ENCODE peak calls at places on chromosomes 2 and 18, in four cellular contexts. J is K562, U is H1, B is SK-N-SH. L is an unnamed sample.

GRCh38 chr2:225113356-225114015 is 71.2 kb upstream of the DOCK10 start:
- DNase-seq in J (no peak), U (no peak), B (no peak), L (no peak)

GRCh38 chr2:20474757-20475566 is 28.1 kb downstream of the RHOB start:
- DNase-seq in J (no peak), U (no peak), B (no peak), L (no peak)

GRCh38 chr2:239824051-239824694 is 201.0 kb downstream of the NDUFA10 start:
- DNase-seq in J (peak; percentile 24), U (peak; percentile 41), B (peak; percentile 11), L (peak; percentile 65)

GRCh38 chr2:199955007-199955338 is 318 bp downstream of the TYW5 start:
- DNase-seq in J (no peak), U (no peak), B (no peak), L (no peak)

GRCh38 chr2:127707890-127708648 is 6.8 kb downstream of the SFT2D3 start:
- DNase-seq in J (no peak), U (no peak), B (no peak), L (no peak)

GRCh38 chr2:22912398-22912797 is 472.6 kb upstream of the KLHL29 start:
- DNase-seq in J (no peak), U (no peak), B (peak; percentile 27), L (no peak)

GRCh38 chr2:33363599-33364300 is 112.7 kb upstream of the RASGRP3 start:
- DNase-seq in J (no peak), U (no peak), B (no peak), L (no peak)

GRCh38 chr18:63763831-63764600 is 11.2 kb upstream of the SERPINB7 start:
- DNase-seq in J (no peak), U (no peak), B (no peak), L (no peak)

GRCh38 chr2:11213090-11213638 is 57.9 kb downstream of the SLC66A3 start:
- DNase-seq in J (no peak), U (no peak), B (no peak), L (no peak)

GRCh38 chr2:119225084-119225864 is 1.6 kb downstream of the STEAP3 start:
- DNase-seq in J (peak; percentile 50), U (no peak), B (no peak), L (no peak)

GRCh38 chr2:105235388-105236059 is 6.0 kb upstream of the GPR45 start:
- DNase-seq in J (peak; percentile 57), U (peak; percentile 82), B (peak; percentile 72), L (peak; percentile 88)

GRCh38 chr2:40304340-40304739 is 147.6 kb downstream of the SLC8A1 start:
- DNase-seq in J (no peak), U (no peak), B (no peak), L (peak; percentile 19)

GRCh38 chr2:231611273-231612198 is 18.9 kb downstream of the TEX44 start:
- DNase-seq in J (peak; percentile 65), U (no peak), B (no peak), L (peak; percentile 63)

GRCh38 chr2:241617431-241618154 is 19.4 kb downstream of the THAP4 start:
- DNase-seq in J (no peak), U (no peak), B (peak; percentile 45), L (no peak)

GRCh38 chr2:29401994-29402393 is 286.8 kb downstream of the CLIP4 start:
- DNase-seq in J (no peak), U (no peak), B (peak; percentile 48), L (no peak)

GRCh38 chr2:219656523-219656922 is 29.1 kb downstream of the SLC4A3 start:
- DNase-seq in J (no peak), U (no peak), B (no peak), L (no peak)

GRCh38 chr2:11679016-11679415 is 9.0 kb upstream of the NTSR2 start:
- DNase-seq in J (no peak), U (no peak), B (no peak), L (no peak)

GRCh38 chr18:28794459-28795245 is 617.7 kb upstream of the CDH2 start:
- DNase-seq in J (no peak), U (no peak), B (no peak), L (no peak)

GRCh38 chr2:21163213-21163612 is 39.4 kb downstream of the TDRD15 start:
- DNase-seq in J (no peak), U (no peak), B (no peak), L (no peak)

GRCh38 chr2:213187386-213187785 is 36.0 kb upstream of the IKZF2 start:
- DNase-seq in J (no peak), U (no peak), B (no peak), L (no peak)

GRCh38 chr18:57887984-57888383 is 84.9 kb upstream of the ATP8B1 start:
- DNase-seq in J (no peak), U (no peak), B (no peak), L (no peak)

GRCh38 chr2:17303054-17303453 is 215.2 kb downstream of the RAD51AP2 start:
- DNase-seq in J (no peak), U (no peak), B (no peak), L (no peak)

GRCh38 chr2:36413218-36413617 is 57.6 kb downstream of the CRIM1 start:
- DNase-seq in J (no peak), U (no peak), B (no peak), L (no peak)

GRCh38 chr18:44679912-44680270 is 797 bp upstream of the SETBP1 start:
- DNase-seq in J (no peak), U (no peak), B (peak; percentile 82), L (peak; percentile 38)

GRCh38 chr2:25279091-25279651 is 62.6 kb downstream of the DNMT3A start:
- DNase-seq in J (no peak), U (no peak), B (no peak), L (no peak)

GRCh38 chr2:146239392-146240135 is 1605.3 kb upstream of the ACVR2A start:
- DNase-seq in J (no peak), U (no peak), B (no peak), L (no peak)

GRCh38 chr2:72676341-72677025 is 149.3 kb downstream of the EXOC6B start:
- DNase-seq in J (no peak), U (no peak), B (no peak), L (no peak)

GRCh38 chr2:229445501-229446294 is 174.6 kb upstream of the PID1 start:
- DNase-seq in J (no peak), U (no peak), B (no peak), L (no peak)

GRCh38 chr2:229443869-229444268 is 172.8 kb upstream of the PID1 start:
- DNase-seq in J (no peak), U (no peak), B (no peak), L (no peak)

GRCh38 chr2:229443141-229443540 is 172.1 kb upstream of the PID1 start:
- DNase-seq in J (no peak), U (no peak), B (no peak), L (no peak)

GRCh38 chr2:229446316-229446715 is 175.2 kb upstream of the PID1 start:
- DNase-seq in J (no peak), U (no peak), B (no peak), L (no peak)

GRCh38 chr2:229445013-229445412 is 173.9 kb upstream of the PID1 start:
- DNase-seq in J (no peak), U (peak; percentile 13), B (no peak), L (no peak)
- TF ChIP-seq TEAD4 in J (no peak), U (no peak), B (peak; percentile 30), L (no peak)

GRCh38 chr2:80242355-80242910 is 62.1 kb downstream of the LRRTM1 start:
- DNase-seq in J (no peak), U (no peak), B (peak; percentile 4), L (no peak)

GRCh38 chr2:80233333-80233732 is 71.2 kb downstream of the LRRTM1 start:
- DNase-seq in J (no peak), U (no peak), B (peak; percentile 50), L (no peak)

GRCh38 chr2:80238692-80239469 is 65.7 kb downstream of the LRRTM1 start:
- DNase-seq in J (peak; percentile 61), U (no peak), B (peak; percentile 24), L (peak; percentile 69)
- TF ChIP-seq TEAD4 in J (no peak), U (no peak), B (no peak), L (no peak)

GRCh38 chr18:80253236-80253635 is 5.9 kb upstream of the PARD6G start:
- DNase-seq in J (no peak), U (no peak), B (no peak), L (no peak)
- TF ChIP-seq TEAD4 in J (no peak), U (no peak), B (no peak), L (no peak)

GRCh38 chr2:107325983-107326786 is 440.2 kb upstream of the ST6GAL2 start:
- DNase-seq in J (no peak), U (no peak), B (no peak), L (no peak)
- TF ChIP-seq TEAD4 in J (no peak), U (no peak), B (no peak), L (no peak)

GRCh38 chr2:43773876-43774613 is at the start of gene DYNC2LI1:
- DNase-seq in J (peak; percentile 86), U (peak; percentile 53), B (peak; percentile 91), L (peak; percentile 92)

GRCh38 chr2:43774617-43775016 is 778 bp downstream of the DYNC2LI1 start:
- DNase-seq in J (no peak), U (no peak), B (peak; percentile 14), L (no peak)

GRCh38 chr2:43776317-43776716 is 2.5 kb downstream of the DYNC2LI1 start:
- DNase-seq in J (no peak), U (no peak), B (no peak), L (no peak)

GRCh38 chr2:43777306-43777926 is 3.6 kb downstream of the DYNC2LI1 start:
- DNase-seq in J (no peak), U (no peak), B (no peak), L (no peak)

GRCh38 chr2:43778233-43778632 is 4.4 kb downstream of the DYNC2LI1 start:
- DNase-seq in J (no peak), U (no peak), B (no peak), L (no peak)
- TF ChIP-seq TEAD4 in J (no peak), U (no peak), B (no peak), L (no peak)

GRCh38 chr2:74789278-74789677 is 44.6 kb upstream of the HK2 start:
- DNase-seq in J (no peak), U (no peak), B (no peak), L (no peak)

GRCh38 chr2:74792282-74792681 is 41.6 kb upstream of the HK2 start:
- DNase-seq in J (no peak), U (no peak), B (no peak), L (no peak)
- TF ChIP-seq TEAD4 in J (no peak), U (no peak), B (no peak), L (no peak)

GRCh38 chr2:69241664-69242063 is 145.4 kb downstream of the GFPT1 start:
- DNase-seq in J (no peak), U (no peak), B (no peak), L (no peak)

GRCh38 chr2:69243652-69244051 is 143.4 kb downstream of the GFPT1 start:
- DNase-seq in J (no peak), U (no peak), B (no peak), L (no peak)

GRCh38 chr2:69244889-69245288 is 142.1 kb downstream of the GFPT1 start:
- DNase-seq in J (no peak), U (no peak), B (no peak), L (no peak)

GRCh38 chr2:69241039-69241586 is 145.9 kb downstream of the GFPT1 start:
- DNase-seq in J (no peak), U (no peak), B (no peak), L (no peak)

DNA sequence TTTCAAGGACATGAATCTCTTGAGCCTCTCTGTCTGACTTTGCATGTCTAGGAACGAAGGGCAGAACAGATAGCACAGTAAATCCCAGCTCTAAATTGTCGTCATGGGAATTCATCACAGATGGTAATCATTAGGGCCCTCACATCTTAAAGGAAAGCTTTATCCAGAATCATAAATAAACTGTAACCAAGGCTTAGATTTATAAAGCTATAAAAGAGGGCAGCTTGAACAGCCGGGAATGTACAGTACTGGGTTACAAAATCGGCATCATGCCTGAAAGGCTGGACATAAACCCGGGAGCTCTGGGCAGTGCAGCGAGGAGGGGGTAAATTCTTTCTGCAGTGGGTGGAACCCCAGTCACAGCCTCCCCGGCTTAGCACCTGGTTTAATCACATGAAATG is 144.4 kb downstream of the GFPT1 start:
- DNase-seq in J (no peak), U (no peak), B (no peak), L (no peak)
- TF ChIP-seq TEAD4 in J (no peak), U (no peak), B (no peak), L (no peak)

L was measured in WTC11.